ENCODE peak calls at places on chromosome 15, in six cellular contexts. U is nephron progenitor cell, C is HEK293T, J is NCI-H1105 treated with DMSO at 0.1 percent for 48 hours, D is endothelial cell, T is Calu3. F is an unnamed sample.

GRCh38 chr15:71443538-71443937 is 328.3 kb downstream of the THSD4 start:
- DNase-seq in T (peak), J (peak), D (peak), U (peak), C (peak), F (peak)

GRCh38 chr15:89149501-89150101 is 61.3 kb downstream of the ABHD2 start:
- DNase-seq in T (no peak), D (no peak), J (no peak), C (no peak), U (no peak), F (no peak)

GRCh38 chr15:53759333-53759975 is at the start of gene WDR72:
- DNase-seq in J (no peak), D (peak), U (peak), T (peak), C (no peak), F (peak)

GRCh38 chr15:74791667-74792066 is 9.8 kb downstream of the CSK start:
- DNase-seq in C (no peak), T (no peak), U (no peak), J (no peak), D (no peak), F (no peak)

GRCh38 chr15:91383532-91383931 is 283.5 kb downstream of the SV2B start:
- DNase-seq in J (no peak), T (no peak), C (no peak), D (no peak), U (no peak), F (no peak)

GRCh38 chr15:69303337-69304175 is 4.8 kb downstream of the PAQR5 start:
- DNase-seq in U (no peak), C (peak), T (no peak), J (no peak), D (no peak), F (no peak)

GRCh38 chr15:82532383-82532990 is 7.8 kb downstream of the RPS17 start:
- DNase-seq in T (no peak), U (no peak), D (no peak), C (no peak), J (no peak), F (no peak)

GRCh38 chr15:75801859-75802593 is 41.2 kb upstream of the UBE2Q2 start:
- DNase-seq in C (peak), T (peak), J (peak), U (peak), D (peak), F (peak)

GRCh38 chr15:67998599-67999122 is 55.5 kb upstream of the PIAS1 start:
- DNase-seq in U (no peak), T (peak), D (no peak), J (peak), C (no peak), F (no peak)

GRCh38 chr15:90665288-90666134 is 51.6 kb upstream of the BLM start:
- DNase-seq in C (peak), J (peak), T (peak), U (no peak), D (peak), F (peak)

GRCh38 chr15:35624881-35625280 is 78.9 kb upstream of the DPH6 start:
- DNase-seq in U (no peak), J (no peak), D (no peak), C (no peak), T (no peak), F (no peak)

GRCh38 chr15:51814616-51815015 is 14.8 kb upstream of the TMOD3 start:
- DNase-seq in T (no peak), C (no peak), J (no peak), D (no peak), U (no peak), F (no peak)

GRCh38 chr15:43376017-43376705 is 5.3 kb downstream of the TUBGCP4 start:
- DNase-seq in J (no peak), D (peak), T (peak), U (peak), C (peak), F (peak)

GRCh38 chr15:31364301-31365031 is 37.8 kb downstream of the KLF13 start:
- DNase-seq in T (no peak), C (no peak), U (no peak), D (no peak), J (no peak), F (no peak)

GRCh38 chr15:76116138-76116885 is 56.5 kb downstream of the TMEM266 start:
- DNase-seq in T (no peak), C (no peak), D (no peak), U (no peak), J (no peak), F (no peak)

GRCh38 chr15:29346998-29347397 is 77.4 kb upstream of the NSMCE3 start:
- DNase-seq in U (no peak), J (no peak), D (no peak), C (no peak), T (no peak), F (no peak)

F was measured in WERI-Rb-1.